ENCODE peak calls at places on chromosome 1, in six cellular contexts. G, C, X, V, M and D are unnamed samples.

GRCh38 chr1:90925928-90926869 is 95.6 kb downstream of the ZNF644 start:
- DNase-seq in G (no peak), C (no peak), X (no peak), V (no peak), M (peak; percentile 23), D (peak; percentile 15)

GRCh38 chr1:11964656-11965055 is 15.6 kb upstream of the MFN2 start:
- DNase-seq in G (no peak), C (no peak), X (no peak), V (no peak), M (no peak), D (no peak)

GRCh38 chr1:44707959-44708831 is 22.8 kb downstream of the RNU5D-1 start:
- DNase-seq in G (no peak), C (peak; percentile 36), X (no peak), V (peak; percentile 61), M (peak; percentile 54), D (peak; percentile 62)

GRCh38 chr1:223462047-223462446 is 68.8 kb downstream of the CCDC185 start:
- DNase-seq in G (no peak), C (no peak), X (no peak), V (no peak), M (no peak), D (no peak)

GRCh38 chr1:219152759-219153158 is 20.9 kb upstream of the LYPLAL1 start:
- DNase-seq in G (no peak), C (no peak), X (no peak), V (no peak), M (no peak), D (no peak)

GRCh38 chr1:36355811-36356210 is 29.9 kb downstream of the STK40 start:
- DNase-seq in G (no peak), C (no peak), X (no peak), V (no peak), M (no peak), D (no peak)

GRCh38 chr1:201501812-201502510 is 5.0 kb downstream of the CSRP1 start:
- DNase-seq in G (no peak), C (no peak), X (no peak), V (no peak), M (no peak), D (no peak)

GRCh38 chr1:186236921-186237320 is 138.1 kb downstream of the TPR start:
- DNase-seq in G (no peak), C (no peak), X (no peak), V (no peak), M (no peak), D (no peak)

GRCh38 chr1:226541631-226542622 is 6.6 kb upstream of the STUM start:
- DNase-seq in G (no peak), C (no peak), X (no peak), V (no peak), M (no peak), D (no peak)

GRCh38 chr1:64295566-64295965 is 92.1 kb downstream of the UBE2U start:
- DNase-seq in G (no peak), C (no peak), X (no peak), V (no peak), M (no peak), D (no peak)

GRCh38 chr1:36128126-36128904 is 3.3 kb upstream of the COL8A2 start:
- DNase-seq in G (no peak), C (peak; percentile 25), X (no peak), V (peak; percentile 83), M (no peak), D (no peak)

GRCh38 chr1:64595871-64596515 is 126.1 kb downstream of the CACHD1 start:
- DNase-seq in G (no peak), C (no peak), X (no peak), V (no peak), M (peak; percentile 81), D (no peak)

GRCh38 chr1:246404078-246404477 is 103.0 kb downstream of the SMYD3 start:
- DNase-seq in G (no peak), C (no peak), X (no peak), V (no peak), M (no peak), D (no peak)

GRCh38 chr1:154739654-154740053 is 130.4 kb downstream of the KCNN3 start:
- DNase-seq in G (no peak), C (no peak), X (no peak), V (no peak), M (no peak), D (no peak)

GRCh38 chr1:218312509-218312908 is 27.4 kb downstream of the RRP15 start:
- DNase-seq in G (no peak), C (no peak), X (no peak), V (no peak), M (no peak), D (no peak)

GRCh38 chr1:162899422-162900168 is 38.6 kb upstream of the CCDC190 start:
- DNase-seq in G (no peak), C (no peak), X (no peak), V (no peak), M (no peak), D (no peak)

GRCh38 chr1:102191723-102192122 is 195.0 kb upstream of the OLFM3 start:
- DNase-seq in G (peak; percentile 7), C (peak; percentile 35), X (no peak), V (no peak), M (peak; percentile 45), D (no peak)

GRCh38 chr1:94790246-94790645 is 29.9 kb upstream of the SLC44A3 start:
- DNase-seq in G (no peak), C (no peak), X (no peak), V (no peak), M (no peak), D (no peak)

GRCh38 chr1:175933801-175934200 is 190.4 kb upstream of the TNR start:
- DNase-seq in G (no peak), C (no peak), X (no peak), V (no peak), M (peak; percentile 13), D (no peak)

GRCh38 chr1:53982034-53982761 is 35.8 kb downstream of the LDLRAD1 start:
- DNase-seq in G (no peak), C (peak; percentile 33), X (peak; percentile 76), V (no peak), M (peak; percentile 79), D (peak; percentile 13)

GRCh38 chr1:44048816-44049215 is 17.6 kb upstream of the SLC6A9 start:
- DNase-seq in G (no peak), C (no peak), X (no peak), V (no peak), M (no peak), D (no peak)

GRCh38 chr1:192399161-192399560 is 82.4 kb downstream of the RGS21 start:
- DNase-seq in G (no peak), C (no peak), X (no peak), V (no peak), M (no peak), D (no peak)

GRCh38 chr1:59025898-59026426 is 242.1 kb upstream of the JUN start:
- DNase-seq in G (peak; percentile 85), C (no peak), X (no peak), V (no peak), M (no peak), D (no peak)

GRCh38 chr1:9010781-9011323 is 15.4 kb downstream of the SLC2A7 start:
- DNase-seq in G (peak; percentile 40), C (no peak), X (no peak), V (no peak), M (no peak), D (no peak)

GRCh38 chr1:9013824-9014223 is 12.4 kb downstream of the SLC2A7 start:
- DNase-seq in G (no peak), C (no peak), X (no peak), V (no peak), M (no peak), D (no peak)

GRCh38 chr1:9006956-9007615 is 19.1 kb downstream of the SLC2A7 start:
- DNase-seq in G (no peak), C (no peak), X (no peak), V (no peak), M (no peak), D (no peak)

GRCh38 chr1:9008236-9008635 is 18.0 kb downstream of the SLC2A7 start:
- DNase-seq in G (no peak), C (no peak), X (no peak), V (no peak), M (no peak), D (no peak)

GRCh38 chr1:9009438-9010366 is 16.5 kb downstream of the SLC2A7 start:
- DNase-seq in G (no peak), C (peak; percentile 60), X (peak; percentile 93), V (peak; percentile 64), M (no peak), D (peak; percentile 43)
- TF ChIP-seq GABPA in G (no peak), C (no peak), X (no peak), V (peak; percentile 11), M (no peak), D (no peak)

GRCh38 chr1:209430107-209430506 is 153.4 kb upstream of the CAMK1G start:
- DNase-seq in G (no peak), C (no peak), X (no peak), V (no peak), M (no peak), D (no peak)
- H3K27ac ChIP-seq in G (no peak overlapping the region), C (no peak overlapping the region), X (no peak overlapping the region), V (no peak overlapping the region), M (no peak overlapping the region), D (no peak overlapping the region)

GRCh38 chr1:152034324-152034653 is 2.5 kb downstream of the S100A11 start:
- DNase-seq in G (no peak), C (no peak), X (no peak), V (no peak), M (peak; percentile 42), D (no peak)

GRCh38 chr1:152024228-152024627 is 12.6 kb downstream of the S100A11 start:
- DNase-seq in G (no peak), C (no peak), X (no peak), V (no peak), M (no peak), D (no peak)

GRCh38 chr1:152029937-152030211 is 6.9 kb downstream of the S100A11 start:
- DNase-seq in G (no peak), C (no peak), X (no peak), V (no peak), M (no peak), D (no peak)

GRCh38 chr1:152026895-152027294 is 9.9 kb downstream of the S100A11 start:
- DNase-seq in G (no peak), C (no peak), X (no peak), V (no peak), M (no peak), D (no peak)

DNA sequence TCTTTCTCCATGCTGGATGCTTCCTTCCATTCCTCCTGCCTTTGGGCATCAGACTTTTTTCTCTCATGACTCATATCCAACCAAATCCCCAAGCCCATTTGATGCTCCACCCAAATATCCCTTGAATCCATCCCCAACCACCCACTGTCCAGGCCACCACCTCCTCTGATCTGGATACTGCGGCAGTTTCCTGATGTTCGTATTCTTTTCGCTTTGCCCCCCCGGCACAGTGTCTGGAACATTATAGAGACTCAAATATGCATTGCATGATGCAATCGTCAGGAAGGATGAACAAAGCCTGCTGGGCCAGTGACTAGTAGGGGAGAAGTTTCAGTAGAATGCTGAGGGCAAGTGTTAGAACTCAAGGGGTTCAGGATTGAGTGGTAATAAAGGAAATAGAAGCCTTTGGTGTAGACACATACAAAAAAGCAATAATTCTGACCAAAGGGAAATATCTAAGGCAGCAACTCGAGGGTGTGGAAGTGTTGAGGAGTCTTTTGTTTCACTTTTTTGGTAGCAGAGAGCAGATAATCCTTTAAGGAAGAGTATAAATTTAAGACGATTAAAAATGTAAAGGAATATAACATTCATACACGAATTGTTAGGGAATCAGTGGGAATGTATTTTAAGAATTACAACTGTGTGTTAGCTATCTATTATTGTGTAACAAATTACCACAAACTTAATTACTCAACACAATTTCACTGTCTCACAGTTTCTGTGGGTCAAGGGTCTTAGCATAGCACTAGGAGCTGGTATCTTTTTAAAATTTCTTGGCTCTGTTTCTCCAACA is 7.5 kb downstream of the S100A11 start:
- DNase-seq in G (no peak), C (no peak), X (no peak), V (no peak), M (no peak), D (no peak)
- TF ChIP-seq GABPA in G (no peak), C (no peak), X (no peak), V (no peak), M (no peak), D (no peak)

GRCh38 chr1:45892068-45892785 is 88.8 kb downstream of the MAST2 start:
- DNase-seq in G (no peak), C (no peak), X (no peak), V (no peak), M (peak; percentile 87), D (no peak)
- H3K27ac ChIP-seq in G (no peak overlapping the region), C (peak overlapping the region; percentile 74), X (no peak overlapping the region), V (no peak overlapping the region), M (peak overlapping the region; percentile 59), D (no peak overlapping the region)